ENCODE peak calls at places on chromosome 13, in four cellular contexts. O is stomach, R is breast epithelium, X is Panc1. W is an unnamed sample.

GRCh38 chr13:75661443-75661842 is 25.3 kb downstream of the LMO7 start:
- DNase-seq in O (no peak), R (no peak), X (no peak), W (no peak)

GRCh38 chr13:107960301-107960700 is 255.0 kb downstream of the LIG4 start:
- DNase-seq in O (no peak), R (no peak), X (no peak), W (no peak)

GRCh38 chr13:44416297-44416696 is 42.7 kb downstream of the SERP2 start:
- DNase-seq in O (no peak), R (no peak), X (no peak), W (peak)

GRCh38 chr13:57996717-57997116 is 365.2 kb downstream of the PCDH17 start:
- DNase-seq in O (no peak), R (no peak), X (no peak), W (no peak)

GRCh38 chr13:108000998-108001397 is 214.3 kb downstream of the LIG4 start:
- DNase-seq in O (no peak), R (no peak), X (no peak), W (no peak)

GRCh38 chr13:102322211-102322610 is 79.6 kb downstream of the FGF14 start:
- DNase-seq in O (no peak), R (no peak), X (no peak), W (no peak)

GRCh38 chr13:90492872-90493271 is 854.6 kb upstream of the MIR17HG start:
- DNase-seq in O (no peak), R (no peak), X (no peak), W (no peak)

GRCh38 chr13:113647351-113648217 is 10.4 kb downstream of the ATP4B start:
- DNase-seq in O (peak), R (peak), X (peak), W (no peak)

GRCh38 chr13:109971745-109972090 is 185.3 kb upstream of the IRS2 start:
- DNase-seq in O (no peak), R (no peak), X (no peak), W (no peak)

GRCh38 chr13:45718063-45718462 is 15.9 kb downstream of the CBY2 start:
- DNase-seq in O (no peak), R (no peak), X (no peak), W (peak)

GRCh38 chr13:23811366-23812027 is 77.7 kb downstream of the MIPEP start:
- DNase-seq in O (no peak), R (no peak), X (no peak), W (no peak)

GRCh38 chr13:28100149-28101121 is at the start of gene FLT3:
- DNase-seq in O (peak), R (no peak), X (no peak), W (peak)
- TF ChIP-seq POLR2AphosphoS5 in O (no peak), R (no peak), X (no peak), W (peak)

GRCh38 chr13:30968734-30969335 is 36.4 kb downstream of the TEX26 start:
- DNase-seq in O (no peak), R (no peak), X (no peak), W (no peak)
- TF ChIP-seq POLR2AphosphoS5 in O (no peak), R (no peak), X (no peak), W (no peak)

DNA sequence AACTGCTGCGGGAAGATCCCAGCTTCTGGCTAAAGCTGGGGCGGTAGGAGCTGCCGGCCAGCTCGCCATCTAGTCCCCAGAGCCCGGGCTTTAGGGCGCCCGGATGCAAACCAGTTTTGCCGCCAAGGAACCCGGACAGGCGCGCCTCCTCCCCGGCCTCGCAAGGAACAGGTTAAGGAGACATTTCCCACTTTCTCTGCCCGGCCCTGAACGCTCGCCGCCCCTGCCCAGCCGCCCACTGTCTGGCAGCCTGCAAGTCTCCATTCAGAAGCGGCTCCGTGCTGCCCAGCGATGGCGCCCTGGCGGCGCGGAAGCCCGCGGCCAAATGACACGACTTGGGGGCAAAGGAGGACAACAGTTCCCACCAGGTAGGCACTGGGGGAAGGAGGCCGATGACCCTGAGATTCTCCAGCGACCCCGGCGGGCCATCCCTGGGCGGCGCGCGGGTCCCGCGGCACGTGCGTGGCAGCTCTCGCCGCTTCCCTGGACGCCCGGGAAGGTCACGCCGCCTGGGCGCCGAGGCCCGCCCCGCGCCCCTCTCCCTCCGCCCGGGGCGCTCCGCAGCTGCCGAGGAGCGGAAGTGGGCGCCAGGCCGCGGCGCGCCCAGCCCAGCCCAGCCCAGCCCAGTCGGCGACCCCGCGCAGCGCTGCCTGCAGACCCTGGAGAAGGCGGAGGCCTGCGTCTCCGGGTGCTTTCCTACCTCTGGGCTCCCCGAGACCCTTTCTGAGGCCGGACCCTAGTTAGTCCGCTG is 42.2 kb upstream of the HNRNPA1L2 start:
- DNase-seq in O (no peak), R (no peak), X (no peak), W (no peak)
- TF ChIP-seq POLR2AphosphoS5 in O (no peak), R (no peak), X (no peak), W (no peak)

GRCh38 chr13:80274643-80275042 is 66.3 kb downstream of the SPRY2 start:
- DNase-seq in O (no peak), R (no peak), X (no peak), W (no peak)

GRCh38 chr13:80278706-80279105 is 62.2 kb downstream of the SPRY2 start:
- DNase-seq in O (no peak), R (no peak), X (no peak), W (no peak)

GRCh38 chr13:80273717-80274116 is 67.2 kb downstream of the SPRY2 start:
- DNase-seq in O (no peak), R (no peak), X (no peak), W (no peak)

DNA sequence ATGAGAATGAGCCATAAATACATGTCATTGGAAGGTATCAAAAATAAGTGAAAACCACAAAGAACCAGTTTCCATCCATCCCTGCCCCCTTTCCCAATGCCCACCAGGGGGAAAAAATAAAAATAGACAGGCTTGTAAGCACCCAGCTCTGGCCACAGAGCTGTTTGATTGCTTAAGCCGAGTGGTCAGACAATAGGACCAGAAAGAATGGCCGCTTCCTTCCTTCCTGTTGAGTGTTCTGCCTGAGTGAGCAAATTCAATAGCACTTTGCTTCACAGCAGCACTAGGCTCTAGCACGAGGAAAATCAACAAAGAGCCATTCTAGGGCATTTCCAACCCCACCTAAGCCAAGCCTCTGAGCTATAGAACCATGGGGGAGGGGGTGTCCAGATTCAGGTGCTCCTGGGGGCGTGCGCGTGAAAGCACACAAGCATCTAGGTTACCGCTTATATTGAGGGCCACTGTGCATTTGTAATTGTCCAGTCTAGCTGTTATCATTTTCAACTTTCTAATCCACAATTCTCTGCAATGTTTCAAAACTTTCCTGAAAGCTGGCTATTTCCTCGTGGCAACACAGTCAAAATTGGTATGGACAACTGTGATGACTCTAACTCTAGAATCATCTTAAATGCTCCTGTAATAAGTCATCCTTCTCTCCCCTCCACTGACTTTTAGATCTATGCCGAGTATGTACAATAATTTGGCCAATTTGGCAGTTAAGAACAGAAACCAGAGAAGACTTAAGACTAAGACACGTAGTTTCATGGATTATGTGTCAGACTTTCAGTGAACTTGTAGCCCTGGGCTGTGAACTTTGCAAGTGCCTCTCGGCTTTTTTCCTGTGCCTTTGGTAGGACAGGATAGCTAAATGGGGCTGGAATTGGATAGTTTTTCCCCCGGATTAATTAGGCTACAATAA is 64.3 kb downstream of the SPRY2 start:
- DNase-seq in O (no peak), R (no peak), X (no peak), W (no peak)
- TF ChIP-seq POLR2AphosphoS5 in O (no peak), R (no peak), X (no peak), W (no peak)

GRCh38 chr13:47521895-47522487 is 479.1 kb downstream of the SUCLA2 start:
- DNase-seq in O (no peak), R (no peak), X (no peak), W (no peak)

GRCh38 chr13:47519626-47520025 is 481.4 kb downstream of the SUCLA2 start:
- DNase-seq in O (no peak), R (no peak), X (no peak), W (no peak)

GRCh38 chr13:47518530-47518929 is 482.5 kb downstream of the SUCLA2 start:
- DNase-seq in O (no peak), R (no peak), X (no peak), W (no peak)
- TF ChIP-seq POLR2AphosphoS5 in O (no peak), R (no peak), X (no peak), W (no peak)

W was measured in HL-60.